ENCODE peak calls at places on chromosomes 7 and 10, in five cellular contexts. P, V, Z, O and R are unnamed samples.
A peak's percentile ranks its signal among the peaks of the same experiment; 100 is the strongest.

GRCh38 chr7:107208046-107208458 is 39.2 kb downstream of the HBP1 start:
- DNase-seq in P (no peak), V (no peak), Z (peak; percentile 6), O (no peak), R (no peak)

GRCh38 chr7:20596653-20597052 is 18.8 kb upstream of the ABCB5 start:
- DNase-seq in P (no peak), V (no peak), Z (peak; percentile 56), O (no peak), R (no peak)

GRCh38 chr7:117110480-117111315 is 157.4 kb downstream of the ST7 start:
- DNase-seq in P (no peak), V (peak; percentile 18), Z (no peak), O (peak; percentile 51), R (no peak)

GRCh38 chr10:51074238-51075028 is at the start of gene PRKG1:
- DNase-seq in P (no peak), V (no peak), Z (peak; percentile 80), O (no peak), R (peak; percentile 84)

GRCh38 chr7:490461-491291 is 29.0 kb downstream of the PDGFA start:
- DNase-seq in P (no peak), V (no peak), Z (no peak), O (peak; percentile 80), R (no peak)

GRCh38 chr10:86730227-86730626 is 26.2 kb upstream of the BMPR1A start:
- DNase-seq in P (no peak), V (no peak), Z (no peak), O (peak; percentile 13), R (no peak)

GRCh38 chr10:106181491-106181890 is 983.0 kb downstream of the SORCS1 start:
- DNase-seq in P (no peak), V (no peak), Z (no peak), O (no peak), R (no peak)

GRCh38 chr10:79904671-79905321 is 44.1 kb downstream of the SFTPD start:
- DNase-seq in P (peak; percentile 23), V (peak; percentile 36), Z (peak; percentile 62), O (peak; percentile 68), R (peak; percentile 56)

GRCh38 chr7:88306590-88307048 is at the start of gene STEAP4:
- DNase-seq in P (no peak), V (no peak), Z (peak; percentile 27), O (no peak), R (peak; percentile 26)

GRCh38 chr10:1267568-1267967 is 211.4 kb downstream of the WDR37 start:
- DNase-seq in P (no peak), V (no peak), Z (no peak), O (no peak), R (no peak)

GRCh38 chr7:112481833-112482669 is 1.3 kb downstream of the LSMEM1 start:
- DNase-seq in P (no peak), V (no peak), Z (peak; percentile 95), O (no peak), R (no peak)

GRCh38 chr7:42673951-42674350 is 237.9 kb downstream of the C7orf25 start:
- DNase-seq in P (no peak), V (no peak), Z (no peak), O (no peak), R (no peak)

GRCh38 chr7:2628137-2628482 is 3.7 kb upstream of the TTYH3 start:
- DNase-seq in P (no peak), V (no peak), Z (no peak), O (no peak), R (no peak)